ENCODE peak calls at places on chromosomes 2 and 18, in five cellular contexts. R is HCT116, W is sigmoid colon, I is breast epithelium, O is lower leg skin. N is an unnamed sample.

GRCh38 chr2:127360242-127360641 is 27.5 kb downstream of the MAP3K2 start:
- DNase-seq in O (no peak), R (no peak), W (no peak), I (no peak), N (no peak)

GRCh38 chr18:55401275-55401620 is 186.7 kb downstream of the TCF4 start:
- DNase-seq in O (no peak), I (no peak), W (no peak), R (no peak), N (no peak)

GRCh38 chr18:50820901-50821520 is 1.2 kb upstream of the MRO start:
- DNase-seq in R (no peak), W (no peak), O (no peak), I (no peak), N (no peak)

GRCh38 chr2:191049728-191050639 is 36.0 kb upstream of the STAT1 start:
- DNase-seq in W (peak), R (no peak), I (no peak), O (no peak), N (no peak)

GRCh38 chr2:216408426-216409315 is 3.6 kb upstream of the SMARCAL1 start:
- DNase-seq in I (no peak), O (no peak), W (no peak), R (no peak), N (no peak)

GRCh38 chr2:73255007-73255644 is 21.0 kb downstream of the CCT7 start:
- DNase-seq in I (no peak), R (no peak), O (no peak), W (no peak), N (no peak)

GRCh38 chr2:8202139-8202538 is 479.7 kb upstream of the ID2 start:
- DNase-seq in O (no peak), I (no peak), R (no peak), W (no peak), N (no peak)

GRCh38 chr2:159124441-159124911 is 156.0 kb downstream of the TANC1 start:
- DNase-seq in O (no peak), R (peak), I (no peak), W (no peak), N (peak)

GRCh38 chr18:66734451-66734850 is 130.6 kb upstream of the CDH19 start:
- DNase-seq in O (no peak), W (no peak), I (no peak), R (no peak), N (no peak)

GRCh38 chr18:41060967-41061366 is 894.1 kb upstream of the PIK3C3 start:
- DNase-seq in W (no peak), R (no peak), I (no peak), O (no peak), N (no peak)

GRCh38 chr2:169877406-169877805 is 50.2 kb downstream of the UBR3 start:
- DNase-seq in W (no peak), I (no peak), R (peak), O (no peak), N (no peak)

GRCh38 chr2:102798181-102798580 is 36.4 kb downstream of the TMEM182 start:
- DNase-seq in O (no peak), W (no peak), I (no peak), R (no peak), N (no peak)

GRCh38 chr2:241863021-241863954 is 4.6 kb upstream of the PDCD1 start:
- DNase-seq in R (no peak), W (peak), O (no peak), I (no peak), N (no peak)

GRCh38 chr2:146720170-146720569 is 1124.7 kb upstream of the ACVR2A start:
- DNase-seq in I (no peak), R (no peak), W (no peak), O (no peak), N (no peak)

GRCh38 chr2:180872256-180872655 is 108.1 kb upstream of the UBE2E3 start:
- DNase-seq in I (no peak), W (no peak), O (no peak), R (no peak), N (no peak)

GRCh38 chr2:153935511-153935910 is 63.8 kb downstream of the GALNT13 start:
- DNase-seq in I (no peak), W (no peak), O (no peak), R (no peak), N (no peak)

GRCh38 chr2:27356056-27356381 is 545 bp downstream of the GTF3C2 start:
- DNase-seq in R (no peak), W (peak), O (peak), I (peak), N (no peak)

GRCh38 chr2:147416099-147416498 is 428.7 kb upstream of the ACVR2A start:
- DNase-seq in I (no peak), W (no peak), R (no peak), O (no peak), N (peak)

GRCh38 chr18:51227660-51228059 is 30.2 kb upstream of the MEX3C start:
- DNase-seq in R (no peak), O (no peak), W (no peak), I (no peak), N (no peak)

GRCh38 chr18:22451796-22452195 is 34.1 kb upstream of the CTAGE1 start:
- DNase-seq in I (no peak), R (no peak), O (no peak), W (no peak), N (no peak)

GRCh38 chr2:7111626-7112025 is 194.4 kb downstream of the RNF144A start:
- DNase-seq in W (no peak), R (no peak), O (no peak), I (no peak), N (no peak)

GRCh38 chr2:39668576-39668975 is 2.9 kb downstream of the TMEM178A start:
- DNase-seq in I (no peak), O (no peak), W (no peak), R (no peak), N (no peak)

GRCh38 chr2:230097841-230098240 is 29.1 kb upstream of the SLC16A14 start:
- DNase-seq in I (no peak), O (no peak), R (no peak), W (no peak), N (no peak)

GRCh38 chr2:88658318-88658717 is 31.1 kb upstream of the EIF2AK3 start:
- DNase-seq in R (no peak), O (no peak), I (no peak), W (no peak), N (no peak)

DNA sequence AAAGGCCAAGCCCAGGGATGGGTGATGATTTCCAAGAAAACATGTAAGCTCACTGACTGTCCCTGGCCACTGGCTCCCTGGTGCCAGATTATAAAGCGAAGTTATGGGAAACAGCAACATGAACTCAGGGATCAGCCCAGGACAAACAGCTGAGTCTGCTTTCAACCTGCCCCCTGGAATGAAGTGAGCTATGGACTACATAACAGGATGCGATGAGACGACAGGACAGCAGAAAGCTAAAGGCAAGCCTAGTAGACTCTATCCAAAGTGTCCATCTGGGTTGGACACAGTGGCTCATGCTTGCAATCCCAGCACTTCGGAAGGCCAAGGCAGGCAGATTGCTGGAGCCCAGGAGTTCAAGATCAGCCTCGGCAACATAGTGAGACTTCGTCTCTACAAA is 16.6 kb upstream of the KCMF1 start:
- DNase-seq in R (no peak), W (no peak), I (no peak), O (no peak), N (no peak)
- TF ChIP-seq POLR2A in R (no peak), W (no peak), I (no peak), O (no peak), N (no peak)

GRCh38 chr2:231482806-231483391 is 18.6 kb upstream of the NCL start:
- DNase-seq in O (peak), I (peak), R (no peak), W (peak), N (peak)

GRCh38 chr2:231479455-231479854 is 15.2 kb upstream of the NCL start:
- DNase-seq in W (no peak), O (no peak), R (no peak), I (no peak), N (no peak)

GRCh38 chr2:231480781-231481180 is 16.5 kb upstream of the NCL start:
- DNase-seq in I (no peak), O (no peak), R (no peak), W (no peak), N (no peak)

GRCh38 chr2:231487197-231487596 is 22.9 kb upstream of the NCL start:
- DNase-seq in O (no peak), R (no peak), I (no peak), W (peak), N (no peak)

DNA sequence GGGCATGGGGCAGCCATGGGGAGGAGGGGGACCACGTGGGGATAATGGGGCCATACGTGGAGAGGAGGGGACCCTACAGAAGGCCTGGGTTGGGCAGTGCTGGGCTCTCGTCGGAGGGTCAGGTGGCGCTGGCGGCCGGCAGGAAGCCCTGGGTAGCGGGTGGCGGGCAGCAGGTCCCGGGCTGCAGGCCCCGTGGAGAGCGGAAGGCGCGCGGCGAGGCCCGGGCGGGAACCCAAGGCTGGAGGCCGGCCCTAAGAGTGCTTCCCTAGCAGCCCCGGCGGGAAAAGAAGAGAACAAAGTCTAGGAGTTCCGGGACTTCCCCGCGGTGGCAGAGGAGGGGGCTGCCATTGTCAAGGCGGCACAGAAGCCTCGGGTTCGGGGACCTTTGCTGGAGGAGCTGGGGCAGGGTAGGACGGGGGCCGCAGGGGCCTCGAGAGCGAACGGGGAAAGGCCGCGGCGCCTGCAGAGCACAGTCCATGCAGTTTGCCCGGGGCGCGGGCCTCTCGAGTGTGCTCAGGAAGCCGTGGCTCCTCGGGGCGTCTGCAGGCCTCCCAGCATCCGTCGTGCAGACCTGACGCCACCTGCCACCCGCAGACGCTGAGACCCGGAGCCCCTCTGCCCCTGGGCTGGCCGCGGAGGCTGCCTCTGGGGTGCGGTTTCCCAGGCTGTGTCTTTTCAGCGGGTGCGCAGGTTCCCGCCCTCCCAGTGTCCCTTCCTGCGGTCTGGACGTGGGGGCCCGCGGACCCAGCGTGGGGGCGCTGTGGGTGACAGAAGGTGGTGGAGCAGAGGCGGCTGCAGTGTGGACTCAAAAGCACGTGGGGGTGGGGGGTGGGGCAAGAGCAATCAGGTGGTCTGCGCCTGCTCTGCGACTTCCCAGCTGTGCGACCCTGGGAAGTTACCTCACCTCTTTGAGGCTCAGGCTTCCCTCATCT is 19.4 kb upstream of the NCL start:
- DNase-seq in I (peak), R (no peak), O (no peak), W (peak), N (no peak)
- TF ChIP-seq POLR2A in I (no peak), R (no peak), O (no peak), W (no peak), N (no peak)

GRCh38 chr2:119545754-119546445 is 1.7 kb downstream of the CFAP221 start:
- DNase-seq in W (no peak), O (no peak), I (no peak), R (no peak), N (no peak)

GRCh38 chr2:119548516-119549120 is 4.4 kb downstream of the CFAP221 start:
- DNase-seq in O (no peak), W (no peak), R (no peak), I (no peak), N (no peak)

GRCh38 chr2:119546446-119546765 is 2.2 kb downstream of the CFAP221 start:
- DNase-seq in R (no peak), I (no peak), W (no peak), O (no peak), N (no peak)

GRCh38 chr2:119544075-119545031 is at the start of gene CFAP221:
- DNase-seq in I (peak), R (peak), O (peak), W (no peak), N (peak)

DNA sequence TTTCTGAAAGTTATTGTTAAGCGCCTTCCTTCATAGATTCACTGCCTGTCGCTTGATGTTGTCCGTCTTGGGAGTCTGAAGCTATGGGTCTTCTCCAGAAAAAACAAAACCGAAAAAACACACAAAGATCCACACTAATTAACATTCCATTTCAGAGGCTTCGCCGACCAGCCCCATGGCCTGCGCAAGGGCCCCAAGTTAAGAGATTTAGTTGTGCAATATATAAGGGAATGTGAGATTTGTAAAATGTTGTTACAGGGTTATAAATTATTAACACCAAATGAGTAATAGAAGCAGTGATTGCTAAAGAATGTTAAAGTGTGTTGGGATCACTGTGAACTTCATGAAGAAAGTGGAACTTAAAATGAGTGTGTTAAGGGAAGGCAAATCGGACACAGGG is 827 bp downstream of the CFAP221 start:
- DNase-seq in R (no peak), W (no peak), I (no peak), O (no peak), N (no peak)
- TF ChIP-seq POLR2A in R (no peak), W (no peak), I (no peak), O (no peak), N (no peak)

GRCh38 chr18:48922203-48922800 is 28.5 kb downstream of the SMAD7 start:
- DNase-seq in O (no peak), W (peak), I (no peak), R (no peak), N (no peak)

GRCh38 chr18:48921305-48922202 is 29.2 kb downstream of the SMAD7 start:
- DNase-seq in R (no peak), I (no peak), O (no peak), W (peak), N (no peak)

GRCh38 chr18:48924621-48925601 is 25.9 kb downstream of the SMAD7 start:
- DNase-seq in W (no peak), O (no peak), I (no peak), R (no peak), N (no peak)

GRCh38 chr18:48922801-48923730 is 27.7 kb downstream of the SMAD7 start:
- DNase-seq in R (no peak), W (peak), O (peak), I (no peak), N (peak)

DNA sequence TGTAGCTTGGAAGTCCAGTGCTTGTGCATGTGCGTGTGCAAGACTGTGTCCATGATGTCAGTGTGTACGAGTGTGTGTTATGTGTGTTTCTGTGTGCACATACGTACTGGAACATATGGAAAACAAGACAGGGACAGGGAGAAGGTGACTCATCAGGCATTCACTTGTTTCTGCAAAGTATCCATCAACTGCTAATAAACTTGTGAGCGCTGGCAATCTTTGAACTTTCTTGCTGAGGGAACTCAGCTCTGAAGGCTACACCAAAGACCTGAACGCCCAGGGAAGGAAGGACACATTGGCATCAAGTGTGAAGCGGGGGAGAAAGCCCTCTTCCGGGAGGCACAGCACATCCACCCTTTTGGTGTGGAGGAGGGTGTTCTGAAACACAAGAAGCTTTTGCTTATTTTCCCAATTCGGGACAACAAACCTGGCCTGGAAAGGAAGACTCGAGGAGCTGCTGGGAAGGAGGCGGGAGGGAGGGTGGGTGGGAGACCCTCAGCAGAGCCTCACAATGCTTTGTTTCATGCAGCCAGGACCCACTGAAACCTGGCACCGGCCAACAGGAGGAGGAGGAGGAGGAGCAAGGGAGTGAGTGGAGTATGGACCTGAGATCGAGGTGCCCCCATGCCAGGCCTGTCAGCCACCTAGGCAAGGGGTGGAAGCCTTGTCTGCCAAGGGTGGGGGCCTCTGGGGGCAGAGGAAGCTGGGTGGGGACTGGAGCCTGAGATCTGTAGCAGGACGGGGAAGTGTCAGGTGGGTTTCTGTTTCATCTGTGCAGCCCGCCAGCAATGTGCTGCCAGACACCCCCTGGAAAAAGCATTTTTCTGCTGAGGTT is 26.8 kb downstream of the SMAD7 start:
- DNase-seq in W (no peak), I (no peak), R (no peak), O (no peak), N (peak)
- TF ChIP-seq POLR2A in W (no peak), I (no peak), R (no peak), O (no peak), N (no peak)

GRCh38 chr2:100292022-100292580 is 30.2 kb downstream of the LONRF2 start:
- DNase-seq in O (no peak), W (peak), R (peak), I (peak), N (peak)
- TF ChIP-seq POLR2A in O (no peak), W (no peak), R (no peak), I (no peak), N (no peak)

GRCh38 chr2:42787788-42788477 is 4.5 kb downstream of the HAAO start:
- DNase-seq in I (no peak), W (no peak), R (no peak), O (no peak), N (no peak)

GRCh38 chr2:42789751-42790150 is 2.6 kb downstream of the HAAO start:
- DNase-seq in I (no peak), O (no peak), W (no peak), R (no peak), N (no peak)

GRCh38 chr2:42787424-42787787 is 5.0 kb downstream of the HAAO start:
- DNase-seq in R (no peak), O (no peak), I (no peak), W (no peak), N (no peak)

GRCh38 chr2:42788882-42789281 is 3.5 kb downstream of the HAAO start:
- DNase-seq in O (no peak), R (no peak), I (no peak), W (no peak), N (no peak)

GRCh38 chr2:42788478-42788793 is 3.9 kb downstream of the HAAO start:
- DNase-seq in W (no peak), O (no peak), I (no peak), R (no peak), N (no peak)
- TF ChIP-seq POLR2A in W (no peak), O (no peak), I (no peak), R (no peak), N (no peak)

GRCh38 chr2:98134138-98134537 is 47.2 kb downstream of the VWA3B start:
- DNase-seq in W (no peak), O (no peak), R (no peak), I (no peak), N (no peak)

GRCh38 chr2:98127229-98127989 is 40.4 kb downstream of the VWA3B start:
- DNase-seq in O (peak), W (no peak), R (no peak), I (peak), N (no peak)

GRCh38 chr2:98126061-98126460 is 39.1 kb downstream of the VWA3B start:
- DNase-seq in W (no peak), I (no peak), R (no peak), O (no peak), N (no peak)

GRCh38 chr2:98123286-98123685 is 36.3 kb downstream of the VWA3B start:
- DNase-seq in I (no peak), O (no peak), W (no peak), R (no peak), N (no peak)

DNA sequence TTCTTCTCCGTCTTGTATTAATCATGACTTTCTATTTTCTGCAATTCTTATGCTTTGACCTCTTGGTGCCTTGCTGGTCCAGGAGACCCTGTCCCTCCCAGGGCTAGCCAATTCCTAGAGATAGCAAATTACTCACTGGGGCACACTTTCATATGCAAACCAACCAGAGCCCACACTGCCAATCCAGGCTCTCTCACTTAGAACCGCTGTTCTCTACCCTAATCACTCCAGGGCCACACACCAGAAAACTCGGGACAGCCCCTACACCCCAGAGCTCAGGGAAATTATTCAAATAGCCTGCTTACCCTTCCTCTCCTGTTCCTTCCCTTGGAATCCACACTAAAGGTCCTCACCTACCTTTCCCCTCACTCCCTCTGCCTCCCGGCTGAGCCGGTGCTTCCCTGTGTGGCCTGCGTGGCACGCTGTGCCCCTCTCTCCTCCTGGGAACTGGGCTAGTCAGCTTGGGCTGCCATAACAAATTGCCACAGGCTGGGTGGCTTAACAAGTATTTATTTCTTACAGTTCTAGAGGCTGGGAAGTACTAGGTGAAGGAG is 41.7 kb downstream of the VWA3B start:
- DNase-seq in W (no peak), O (no peak), I (no peak), R (no peak), N (no peak)
- TF ChIP-seq POLR2A in W (no peak), O (no peak), I (no peak), R (no peak), N (no peak)